ENCODE peak calls at places on chromosome 14, in nine cellular contexts. E is coronary artery, I is ovary, Y is tibial artery, A is upper lobe of right lung, T is neural progenitor cell, M is MM.1S, J is astrocyte of the spinal cord, N is cardiac muscle cell. L is an unnamed sample.

GRCh38 chr14:76715927-76716200 is 45.4 kb upstream of the VASH1 start:
- DNase-seq in J (no peak), T (no peak), A (no peak), N (no peak), I (no peak), Y (no peak), M (no peak), E (no peak), L (no peak)

GRCh38 chr14:61470261-61470953 is 149.0 kb downstream of the PRKCH start:
- DNase-seq in M (no peak), T (peak), A (no peak), I (no peak), J (peak), N (peak), E (no peak), Y (no peak), L (no peak)

GRCh38 chr14:54772451-54772881 is 130.2 kb downstream of the GCH1 start:
- DNase-seq in M (no peak), I (no peak), N (peak), A (no peak), J (peak), E (no peak), Y (no peak), T (no peak), L (no peak)

GRCh38 chr14:61527325-61528100 is 167.8 kb upstream of the HIF1A start:
- DNase-seq in T (no peak), M (no peak), Y (no peak), J (peak), E (no peak), I (peak), A (no peak), N (peak), L (no peak)

GRCh38 chr14:102777711-102778615 is 714 bp downstream of the TRAF3 start:
- DNase-seq in Y (no peak), J (peak), I (peak), N (peak), T (peak), A (peak), E (no peak), M (peak), L (peak)

GRCh38 chr14:28765907-28766504 is 581 bp upstream of the FOXG1 start:
- DNase-seq in A (no peak), M (no peak), N (peak), J (peak), T (peak), I (no peak), Y (no peak), E (no peak), L (no peak)

GRCh38 chr14:67517083-67517482 is 16.0 kb upstream of the PLEKHH1 start:
- DNase-seq in A (no peak), T (peak), Y (no peak), E (no peak), M (no peak), J (peak), I (no peak), N (peak), L (no peak)

GRCh38 chr14:55138091-55138490 is 9.0 kb downstream of the LGALS3 start:
- DNase-seq in M (no peak), Y (no peak), N (no peak), I (no peak), E (no peak), J (no peak), T (peak), A (no peak), L (no peak)

GRCh38 chr14:106879241-106879640 is 1352.9 kb downstream of the TMEM121 start:
- DNase-seq in E (no peak), N (no peak), T (no peak), A (peak), M (peak), J (no peak), I (peak), Y (no peak), L (no peak)

GRCh38 chr14:28773917-28774691 is 7.5 kb downstream of the FOXG1 start:
- DNase-seq in J (peak), M (no peak), N (peak), I (no peak), E (no peak), Y (no peak), A (no peak), T (peak), L (no peak)

GRCh38 chr14:23931705-23932314 is 21.8 kb upstream of the DHRS4 start:
- DNase-seq in N (no peak), T (no peak), I (no peak), J (no peak), E (no peak), M (no peak), A (no peak), Y (no peak), L (no peak)

GRCh38 chr14:61322011-61322798 is 826 bp downstream of the PRKCH start:
- DNase-seq in E (no peak), Y (peak), J (no peak), A (peak), I (peak), T (peak), M (no peak), N (no peak), L (peak)

GRCh38 chr14:88981948-88982347 is 157.5 kb downstream of the TTC8 start:
- DNase-seq in T (no peak), J (no peak), N (no peak), E (no peak), M (no peak), I (no peak), Y (no peak), A (no peak), L (no peak)

GRCh38 chr14:88986146-88986841 is 161.8 kb downstream of the TTC8 start:
- DNase-seq in E (no peak), A (no peak), I (peak), Y (no peak), N (peak), M (no peak), T (no peak), J (peak), L (no peak)

GRCh38 chr14:88983755-88984154 is 159.3 kb downstream of the TTC8 start:
- DNase-seq in M (no peak), Y (no peak), T (no peak), J (peak), E (no peak), A (no peak), N (peak), I (no peak), L (no peak)

GRCh38 chr14:88987516-88987915 is 163.1 kb downstream of the TTC8 start:
- DNase-seq in N (no peak), J (no peak), I (no peak), A (no peak), E (no peak), T (no peak), Y (no peak), M (no peak), L (no peak)

DNA sequence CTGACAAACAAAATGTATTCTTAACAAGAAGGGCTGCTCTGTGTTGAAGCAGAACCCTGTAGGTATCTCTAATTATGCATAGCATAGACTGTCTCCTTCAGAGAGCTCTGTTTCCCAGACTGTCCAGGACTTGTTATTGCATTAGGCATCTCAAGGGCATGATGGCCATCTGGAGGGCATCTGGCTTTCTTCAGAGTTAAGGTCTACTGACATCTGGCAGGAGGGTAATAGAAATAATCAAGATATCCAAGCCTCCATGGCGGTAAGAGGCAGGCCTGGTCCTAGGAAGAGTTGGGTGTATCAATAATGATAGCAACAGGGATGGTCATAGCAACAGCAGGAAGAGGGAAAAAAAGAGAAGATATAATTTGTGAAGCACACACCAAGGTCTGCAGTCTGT is 161.2 kb downstream of the TTC8 start:
- DNase-seq in Y (no peak), N (peak), I (no peak), E (no peak), M (no peak), A (no peak), T (no peak), J (no peak), L (no peak)
- H3K4me3 ChIP-seq in Y (no peak), N (no peak), I (no peak), E (no peak), M (no peak), A (no peak), T (no peak), J (no peak), L (no peak)

DNA sequence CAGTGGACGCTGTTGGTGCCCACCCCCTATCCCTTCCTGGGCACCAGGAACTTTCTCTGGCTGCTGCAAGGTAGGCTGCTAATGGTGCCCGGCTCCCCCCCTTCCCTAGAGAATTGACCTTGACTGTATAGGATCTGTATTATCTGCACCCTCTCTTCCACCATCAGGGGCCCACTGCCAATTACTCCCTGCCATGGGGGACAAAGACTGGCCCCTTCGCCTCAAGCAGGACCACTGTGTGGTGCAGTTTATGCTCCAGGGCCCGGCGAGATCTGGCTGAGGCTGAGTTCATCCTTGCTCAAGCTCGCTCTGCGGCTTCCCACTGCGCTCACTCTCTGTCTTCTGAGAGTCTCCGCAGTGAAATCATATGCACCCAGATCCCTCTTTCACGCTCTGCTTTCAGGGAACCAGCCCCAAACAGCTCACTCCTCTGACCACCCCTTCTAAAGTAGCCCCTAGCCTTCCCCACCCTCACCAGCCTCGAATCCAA is 95.2 kb downstream of the LGMN start:
- DNase-seq in I (no peak), E (no peak), M (no peak), T (no peak), Y (no peak), N (no peak), J (no peak), A (no peak), L (no peak)
- H3K4me3 ChIP-seq in I (no peak), E (peak), M (no peak), T (no peak), Y (peak), N (no peak), J (no peak), A (peak), L (peak)

GRCh38 chr14:65299837-65300236 is 112.7 kb upstream of the FUT8 start:
- DNase-seq in N (no peak), M (no peak), T (no peak), A (no peak), Y (no peak), I (no peak), J (no peak), E (no peak), L (no peak)

GRCh38 chr14:65303185-65303901 is 109.2 kb upstream of the FUT8 start:
- DNase-seq in M (no peak), T (peak), I (no peak), E (no peak), A (no peak), Y (no peak), N (peak), J (peak), L (no peak)

GRCh38 chr14:65303902-65304222 is 108.7 kb upstream of the FUT8 start:
- DNase-seq in I (no peak), Y (no peak), M (no peak), N (no peak), E (no peak), A (no peak), J (no peak), T (peak), L (no peak)

GRCh38 chr14:65302571-65303184 is 109.9 kb upstream of the FUT8 start:
- DNase-seq in T (no peak), I (no peak), E (no peak), M (no peak), J (no peak), A (no peak), N (no peak), Y (no peak), L (peak)

GRCh38 chr14:65301862-65302539 is 110.5 kb upstream of the FUT8 start:
- DNase-seq in A (no peak), E (no peak), Y (no peak), J (no peak), M (no peak), I (no peak), N (no peak), T (no peak), L (no peak)
- H3K4me3 ChIP-seq in A (no peak), E (no peak), Y (no peak), J (no peak), M (no peak), I (no peak), N (no peak), T (no peak), L (no peak)

DNA sequence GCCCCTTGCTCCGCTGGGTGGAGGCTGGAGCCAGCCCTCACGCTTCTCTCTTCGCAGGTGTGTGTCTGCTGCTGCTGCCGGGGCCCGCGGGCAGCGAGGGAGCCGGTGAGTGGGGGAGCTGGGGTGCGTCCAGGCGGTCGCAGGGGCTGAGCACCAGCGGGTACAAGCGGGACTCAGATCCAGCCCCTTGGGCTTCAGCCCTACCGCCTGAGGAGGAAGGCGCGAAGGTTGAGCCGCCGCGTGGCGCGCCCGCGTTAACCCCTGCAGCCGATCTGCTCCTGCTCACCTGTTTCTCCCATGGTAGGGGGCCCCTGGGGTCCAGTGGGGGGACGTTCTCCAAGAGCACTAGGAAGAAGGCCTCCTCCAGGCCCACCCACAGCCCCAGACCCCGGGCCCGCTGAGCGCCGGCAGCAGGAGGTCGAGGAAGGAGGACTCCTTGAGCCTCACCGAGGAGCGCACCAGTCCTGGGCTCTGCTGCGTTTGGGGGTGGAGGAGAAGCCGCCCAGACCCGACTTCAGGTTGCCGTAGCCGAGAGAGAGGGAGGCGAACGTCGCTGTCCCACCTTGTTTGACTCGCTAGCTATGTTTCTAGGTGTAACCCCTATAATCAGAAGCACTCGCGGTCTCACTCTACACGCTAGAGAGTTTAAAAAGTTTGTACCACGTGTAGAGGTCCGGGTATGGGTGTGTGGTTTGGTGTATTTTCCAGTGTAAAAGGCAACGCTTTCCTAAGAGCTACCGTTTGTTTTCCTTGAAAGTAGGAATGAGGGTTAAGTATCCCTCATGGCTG is 834 bp downstream of the COCH start:
- DNase-seq in I (no peak), A (no peak), Y (no peak), N (no peak), J (no peak), M (no peak), T (peak), E (no peak), L (no peak)
- H3K4me3 ChIP-seq in I (peak), A (peak), Y (peak), N (peak), J (peak), M (peak), T (peak), E (peak), L (no peak)

GRCh38 chr14:95500201-95500681 is 16.2 kb downstream of the SYNE3 start:
- DNase-seq in Y (peak), N (no peak), E (no peak), M (no peak), A (no peak), T (no peak), J (no peak), I (no peak), L (no peak)

GRCh38 chr14:95497561-95498011 is 18.9 kb downstream of the SYNE3 start:
- DNase-seq in M (no peak), J (no peak), A (no peak), T (no peak), E (no peak), Y (no peak), I (no peak), N (no peak), L (no peak)

GRCh38 chr14:95498622-95499353 is 17.7 kb downstream of the SYNE3 start:
- DNase-seq in J (no peak), I (peak), T (no peak), N (peak), A (no peak), Y (peak), M (no peak), E (no peak), L (no peak)

GRCh38 chr14:95500772-95501401 is 15.6 kb downstream of the SYNE3 start:
- DNase-seq in J (peak), Y (peak), E (no peak), A (no peak), N (peak), M (no peak), I (no peak), T (no peak), L (no peak)

GRCh38 chr14:95499354-95499750 is 17.1 kb downstream of the SYNE3 start:
- DNase-seq in Y (no peak), N (no peak), T (no peak), E (no peak), I (no peak), A (no peak), M (no peak), J (no peak), L (no peak)
- H3K4me3 ChIP-seq in Y (no peak), N (no peak), T (no peak), E (no peak), I (no peak), A (no peak), M (no peak), J (no peak), L (no peak)

DNA sequence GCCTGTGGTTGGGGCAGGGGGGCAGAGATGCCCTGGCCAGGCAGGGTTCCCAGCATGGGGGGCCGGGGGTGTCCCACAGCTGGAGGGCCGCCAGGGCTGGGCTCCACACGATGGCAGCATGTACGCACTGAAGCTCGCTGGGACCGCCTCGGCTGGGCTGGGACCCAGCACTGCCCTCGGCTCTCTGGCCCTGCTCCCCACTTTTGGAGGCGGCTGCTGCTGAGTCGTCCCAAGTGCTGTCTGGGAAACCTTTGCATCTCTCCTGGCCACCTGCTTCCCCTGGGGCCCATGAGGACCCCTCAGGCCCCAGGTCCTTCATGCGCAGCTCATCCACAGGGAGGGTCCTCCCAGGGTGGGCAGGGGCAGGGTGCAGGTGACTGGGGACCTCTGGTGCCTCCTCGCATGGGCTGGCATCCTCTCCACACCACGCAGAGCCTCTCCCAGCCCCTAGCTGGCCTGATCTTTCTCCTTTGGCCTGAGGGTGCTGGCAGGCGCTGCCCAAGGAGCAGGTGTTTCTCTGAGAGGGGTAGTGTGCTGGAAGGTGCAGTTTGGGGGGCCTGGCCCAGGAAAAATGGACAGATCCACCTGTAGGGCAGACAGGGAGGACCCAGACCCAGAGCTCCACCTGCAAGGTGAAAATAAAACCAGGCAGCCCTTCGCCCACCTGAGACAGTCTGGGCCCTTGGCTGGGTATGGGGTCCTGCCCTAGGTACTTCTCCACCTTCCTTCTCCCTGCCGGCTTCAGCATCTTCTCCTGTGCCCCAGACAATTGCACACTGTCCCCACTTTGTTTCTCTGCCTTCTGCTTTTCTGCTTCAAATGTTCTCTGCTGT is 46.9 kb downstream of the DLK1 start:
- DNase-seq in J (no peak), I (no peak), T (no peak), M (no peak), A (no peak), N (no peak), Y (peak), E (peak), L (no peak)
- H3K4me3 ChIP-seq in J (no peak), I (no peak), T (no peak), M (no peak), A (no peak), N (no peak), Y (no peak), E (no peak), L (no peak)

GRCh38 chr14:71555654-71556559 is 376.3 kb upstream of the RGS6 start:
- DNase-seq in A (no peak), M (peak), I (no peak), N (peak), T (no peak), Y (no peak), J (no peak), E (no peak), L (peak)
- H3K4me3 ChIP-seq in A (no peak), M (no peak), I (no peak), N (no peak), T (no peak), Y (no peak), J (no peak), E (no peak), L (peak)